ENCODE peak calls at places on chromosome 3, in five cellular contexts. One of them, this sample, is unnamed.

GRCh38 chr3:58528629-58529028 is 8.4 kb downstream of the ACOX2 start:
- DNase-seq in IMR-90: peak; percentile 58
- DNase-seq in H9: no peak
- DNase-seq in neuronal stem cell: no peak
- DNase-seq in H1: no peak
- DNase-seq in this sample: peak; percentile 27

GRCh38 chr3:50571486-50571885 is 2.2 kb downstream of the HEMK1 start:
- DNase-seq in H9: no peak
- DNase-seq in neuronal stem cell: no peak
- DNase-seq in IMR-90: no peak
- DNase-seq in H1: no peak
- DNase-seq in this sample: no peak

GRCh38 chr3:42159706-42160472 is 68.7 kb downstream of the TRAK1 start:
- DNase-seq in neuronal stem cell: peak; percentile 51
- DNase-seq in IMR-90: no peak
- DNase-seq in H1: peak; percentile 82
- DNase-seq in H9: peak; percentile 97
- DNase-seq in this sample: peak; percentile 34

GRCh38 chr3:23826382-23827061 is 20.8 kb downstream of the UBE2E1 start:
- DNase-seq in neuronal stem cell: no peak
- DNase-seq in H9: no peak
- DNase-seq in IMR-90: no peak
- DNase-seq in H1: no peak
- DNase-seq in this sample: peak; percentile 19

GRCh38 chr3:197926418-197926817 is 23.6 kb upstream of the RPL35A start:
- DNase-seq in IMR-90: no peak
- DNase-seq in H1: peak; percentile 89
- DNase-seq in neuronal stem cell: no peak
- DNase-seq in H9: peak; percentile 67
- DNase-seq in this sample: no peak

GRCh38 chr3:24704496-24704895 is 209.8 kb upstream of the THRB start:
- DNase-seq in neuronal stem cell: no peak
- DNase-seq in H1: no peak
- DNase-seq in IMR-90: no peak
- DNase-seq in H9: no peak
- DNase-seq in this sample: no peak

GRCh38 chr3:174951023-174951422 is 91.9 kb downstream of the NAALADL2 start:
- DNase-seq in neuronal stem cell: no peak
- DNase-seq in H9: no peak
- DNase-seq in H1: no peak
- DNase-seq in IMR-90: peak; percentile 91
- DNase-seq in this sample: peak; percentile 78

GRCh38 chr3:69033470-69033869 is 18.7 kb downstream of the TMF1 start:
- DNase-seq in neuronal stem cell: no peak
- DNase-seq in IMR-90: peak; percentile 73
- DNase-seq in H1: no peak
- DNase-seq in H9: no peak
- DNase-seq in this sample: peak; percentile 74

GRCh38 chr3:14795996-14796395 is 22.8 kb upstream of the FGD5 start:
- DNase-seq in H9: no peak
- DNase-seq in IMR-90: no peak
- DNase-seq in neuronal stem cell: no peak
- DNase-seq in H1: no peak
- DNase-seq in this sample: no peak

GRCh38 chr3:138042043-138042442 is 32.1 kb downstream of the CLDN18 start:
- DNase-seq in H9: no peak
- DNase-seq in IMR-90: peak; percentile 89
- DNase-seq in neuronal stem cell: no peak
- DNase-seq in H1: no peak
- DNase-seq in this sample: peak; percentile 66

GRCh38 chr3:125166581-125166980 is 46.0 kb downstream of the SLC12A8 start:
- DNase-seq in H9: no peak
- DNase-seq in neuronal stem cell: no peak
- DNase-seq in H1: no peak
- DNase-seq in IMR-90: peak; percentile 29
- DNase-seq in this sample: no peak
- H3K79me1 ChIP-seq in H9: no peaks in the 10 kb centered on the region
- H3K79me1 ChIP-seq in neuronal stem cell: no peaks in the 10 kb centered on the region
- H3K79me1 ChIP-seq in H1: no peaks in the 10 kb centered on the region
- H3K79me1 ChIP-seq in IMR-90: no peaks in the 10 kb centered on the region
- H3K79me1 ChIP-seq in this sample: peaks cover 2% of the 10 kb centered on the region

DNA sequence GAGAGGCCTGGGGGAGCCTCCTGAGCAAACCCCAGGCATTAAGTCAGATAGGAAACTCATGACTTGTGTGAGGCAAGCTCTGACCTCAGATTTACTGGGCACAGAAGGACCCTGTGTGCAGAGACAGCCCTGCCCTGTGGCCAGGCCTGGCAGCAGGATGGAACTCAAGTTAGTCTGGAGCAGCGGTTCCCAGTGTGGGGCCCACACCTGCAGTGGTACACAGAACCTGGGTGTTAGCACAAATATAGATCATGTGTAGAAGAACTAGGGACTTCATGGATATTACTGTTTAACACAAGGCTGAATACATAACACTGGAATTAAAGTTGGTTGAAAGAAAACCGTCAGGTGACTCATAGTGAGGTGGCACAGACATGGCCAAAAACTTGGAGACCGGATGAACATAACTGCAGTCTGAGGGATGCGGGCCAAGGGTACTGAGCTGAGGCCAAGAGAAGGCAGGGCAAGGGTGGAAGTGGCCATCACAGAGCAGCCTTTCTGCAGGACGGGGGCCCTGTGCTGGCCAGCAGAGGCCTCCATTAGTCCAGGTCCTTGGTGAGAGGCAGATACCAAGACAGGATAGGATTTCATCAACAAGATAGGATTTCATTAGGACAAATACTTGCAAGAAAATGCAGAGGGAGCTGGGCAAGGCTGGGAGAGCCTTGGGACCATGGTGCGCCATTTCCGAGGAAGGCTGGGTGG is 40.9 kb downstream of the IRAK2 start:
- DNase-seq in H1: no peak
- DNase-seq in neuronal stem cell: no peak
- DNase-seq in IMR-90: peak; percentile 95
- DNase-seq in H9: no peak
- DNase-seq in this sample: peak; percentile 85
- H3K14ac ChIP-seq in H1: no peak overlapping the region
- H3K14ac ChIP-seq in neuronal stem cell: no peak overlapping the region
- H3K14ac ChIP-seq in IMR-90: peak overlapping the region; percentile 95
- H3K14ac ChIP-seq in H9: no peak overlapping the region
- H3K14ac ChIP-seq in this sample: no peak overlapping the region

GRCh38 chr3:128492353-128493220 is at the start of gene GATA2:
- DNase-seq in IMR-90: no peak
- DNase-seq in H1: peak; percentile 78
- DNase-seq in H9: peak; percentile 53
- DNase-seq in neuronal stem cell: no peak
- DNase-seq in this sample: no peak
- H3K79me1 ChIP-seq in IMR-90: peaks cover 5% of the 10 kb centered on the region
- H3K79me1 ChIP-seq in H1: no peaks in the 10 kb centered on the region
- H3K79me1 ChIP-seq in H9: no peaks in the 10 kb centered on the region
- H3K79me1 ChIP-seq in neuronal stem cell: peaks cover 2% of the 10 kb centered on the region
- H3K79me1 ChIP-seq in this sample: no peaks in the 10 kb centered on the region

GRCh38 chr3:195001961-195002861 is 268.7 kb downstream of the XXYLT1 start:
- DNase-seq in IMR-90: peak; percentile 34
- DNase-seq in H1: peak; percentile 59
- DNase-seq in neuronal stem cell: peak; percentile 18
- DNase-seq in H9: peak; percentile 84
- DNase-seq in this sample: peak; percentile 41

GRCh38 chr3:195004512-195005250 is 266.3 kb downstream of the XXYLT1 start:
- DNase-seq in H1: peak; percentile 22
- DNase-seq in H9: no peak
- DNase-seq in neuronal stem cell: no peak
- DNase-seq in IMR-90: no peak
- DNase-seq in this sample: no peak

GRCh38 chr3:195005251-195005620 is 265.7 kb downstream of the XXYLT1 start:
- DNase-seq in H9: no peak
- DNase-seq in neuronal stem cell: no peak
- DNase-seq in IMR-90: no peak
- DNase-seq in H1: peak; percentile 54
- DNase-seq in this sample: no peak

GRCh38 chr3:195003006-195003892 is 267.7 kb downstream of the XXYLT1 start:
- DNase-seq in neuronal stem cell: no peak
- DNase-seq in H1: peak; percentile 34
- DNase-seq in H9: no peak
- DNase-seq in IMR-90: no peak
- DNase-seq in this sample: no peak

GRCh38 chr3:195003893-195004289 is 267.1 kb downstream of the XXYLT1 start:
- DNase-seq in neuronal stem cell: no peak
- DNase-seq in H9: no peak
- DNase-seq in H1: peak; percentile 29
- DNase-seq in IMR-90: no peak
- DNase-seq in this sample: no peak
- H3K14ac ChIP-seq in neuronal stem cell: no peak overlapping the region
- H3K14ac ChIP-seq in H9: no peak overlapping the region
- H3K14ac ChIP-seq in H1: no peak overlapping the region
- H3K14ac ChIP-seq in IMR-90: no peak overlapping the region
- H3K14ac ChIP-seq in this sample: no peak overlapping the region

GRCh38 chr3:46942481-46943236 is 33.9 kb downstream of the CCDC12 start:
- DNase-seq in IMR-90: no peak
- DNase-seq in H1: no peak
- DNase-seq in neuronal stem cell: no peak
- DNase-seq in H9: no peak
- DNase-seq in this sample: no peak

GRCh38 chr3:46946416-46946815 is 30.1 kb downstream of the CCDC12 start:
- DNase-seq in IMR-90: no peak
- DNase-seq in neuronal stem cell: no peak
- DNase-seq in H9: no peak
- DNase-seq in H1: no peak
- DNase-seq in this sample: no peak

GRCh38 chr3:46942079-46942478 is 34.5 kb downstream of the CCDC12 start:
- DNase-seq in neuronal stem cell: no peak
- DNase-seq in H9: no peak
- DNase-seq in IMR-90: no peak
- DNase-seq in H1: no peak
- DNase-seq in this sample: no peak

GRCh38 chr3:46944191-46944590 is 32.4 kb downstream of the CCDC12 start:
- DNase-seq in H9: no peak
- DNase-seq in H1: no peak
- DNase-seq in IMR-90: no peak
- DNase-seq in neuronal stem cell: no peak
- DNase-seq in this sample: no peak

DNA sequence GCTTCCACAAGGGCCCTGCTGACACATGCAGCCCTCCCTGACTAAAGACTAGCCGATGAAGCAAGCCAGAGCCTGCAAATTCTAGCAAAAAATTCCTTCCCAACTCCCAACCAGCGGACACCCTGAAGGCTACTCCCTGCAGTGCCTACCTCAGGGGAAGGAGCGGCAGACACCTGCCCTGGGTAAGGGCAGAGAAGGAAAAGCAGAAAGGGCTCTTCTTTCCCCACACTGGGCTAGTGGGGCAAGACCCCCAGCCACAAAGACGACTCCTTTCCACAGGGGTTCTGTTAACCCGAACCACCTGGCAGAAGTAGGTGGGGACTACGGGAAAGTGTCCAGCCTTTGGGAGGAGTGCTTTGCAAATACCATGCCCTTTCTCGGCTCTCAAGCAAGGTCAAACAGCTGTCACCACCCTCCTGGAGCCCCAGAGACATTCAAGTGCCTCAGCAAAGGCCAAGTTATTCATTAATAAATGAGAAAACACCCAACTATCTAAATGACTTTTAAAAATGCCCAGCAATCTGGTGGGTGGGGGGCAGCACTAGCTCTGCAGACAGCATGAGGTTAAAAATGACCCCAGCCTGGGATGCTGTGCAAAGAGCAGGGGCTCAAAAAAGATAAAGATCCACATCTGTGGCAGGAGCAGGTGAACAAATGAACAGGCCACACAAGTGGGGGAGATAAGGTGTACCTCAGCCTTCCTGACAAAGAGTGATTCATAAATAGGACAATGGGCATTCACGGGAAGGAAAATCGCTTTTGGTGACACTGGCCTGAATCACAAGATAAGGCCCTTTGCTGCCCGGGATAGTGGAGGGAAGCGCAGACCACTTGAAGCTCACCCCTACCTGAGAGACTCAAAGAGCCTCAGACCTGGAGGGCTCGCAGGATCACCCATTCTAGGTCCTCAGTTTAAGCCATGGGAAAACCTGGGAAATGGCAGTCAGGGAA is 33.0 kb downstream of the CCDC12 start:
- DNase-seq in neuronal stem cell: no peak
- DNase-seq in H9: no peak
- DNase-seq in IMR-90: no peak
- DNase-seq in H1: no peak
- DNase-seq in this sample: no peak
- H3K79me1 ChIP-seq in neuronal stem cell: peaks cover 25% of the 10 kb centered on the region
- H3K79me1 ChIP-seq in H9: peaks cover 9% of the 10 kb centered on the region
- H3K79me1 ChIP-seq in IMR-90: peaks cover 55% of the 10 kb centered on the region
- H3K79me1 ChIP-seq in H1: peaks cover 37% of the 10 kb centered on the region
- H3K79me1 ChIP-seq in this sample: peaks cover 47% of the 10 kb centered on the region

GRCh38 chr3:55484191-55484644 is 2.9 kb downstream of the WNT5A start:
- DNase-seq in H1: peak; percentile 70
- DNase-seq in H9: peak; percentile 62
- DNase-seq in neuronal stem cell: peak; percentile 15
- DNase-seq in IMR-90: no peak
- DNase-seq in this sample: no peak
- H3K14ac ChIP-seq in H1: no peak overlapping the region
- H3K14ac ChIP-seq in H9: no peak overlapping the region
- H3K14ac ChIP-seq in neuronal stem cell: no peak overlapping the region
- H3K14ac ChIP-seq in IMR-90: peak overlapping the region; percentile 99
- H3K14ac ChIP-seq in this sample: peak overlapping the region; percentile 68

This sample was measured in mesenchymal stem cell.